ENCODE peak calls at places on chromosomes 4 and X, in ten cellular contexts. J, P, U, X, W, I, V, N, F and Z are unnamed samples.

GRCh38 chr4:139367421-139368090 is 65.3 kb upstream of the NDUFC1 start:
- DNase-seq in J (no peak), P (peak; percentile 77), U (no peak), X (no peak), W (no peak), I (no peak), V (no peak), N (no peak), F (no peak), Z (no peak)

GRCh38 chr4:57077550-57078311 is 32.5 kb downstream of the IGFBP7 start:
- DNase-seq in J (peak; percentile 70), P (peak; percentile 93), U (no peak), X (no peak), W (no peak), I (peak; percentile 84), V (no peak), N (no peak), F (no peak), Z (peak; percentile 24)

GRCh38 chr4:72505314-72505744 is 63.7 kb downstream of the ADAMTS3 start:
- DNase-seq in J (no peak), P (peak; percentile 39), U (no peak), X (no peak), W (peak; percentile 4), I (peak; percentile 76), V (peak; percentile 38), N (no peak), F (no peak), Z (peak; percentile 9)

GRCh38 chrX:151796576-151796975 is 62.0 kb downstream of the CNGA2 start:
- DNase-seq in J (peak; percentile 19), P (no peak), U (no peak), X (no peak), W (no peak), I (no peak), V (no peak), N (no peak), F (no peak), Z (no peak)

GRCh38 chrX:100928660-100929613 is at the start of gene XKRX:
- DNase-seq in J (no peak), P (peak; percentile 3), U (peak; percentile 44), X (peak; percentile 81), W (peak; percentile 4), I (peak; percentile 82), V (peak; percentile 18), N (peak; percentile 53), F (peak; percentile 79), Z (peak; percentile 79)

GRCh38 chr4:175927121-175927520 is 115.1 kb upstream of the GPM6A start:
- DNase-seq in J (no peak), P (peak; percentile 59), U (no peak), X (no peak), W (no peak), I (no peak), V (no peak), N (no peak), F (no peak), Z (no peak)

GRCh38 chr4:37908488-37909343 is 17.8 kb downstream of the TBC1D1 start:
- DNase-seq in J (no peak), P (peak; percentile 76), U (no peak), X (no peak), W (peak; percentile 25), I (no peak), V (no peak), N (no peak), F (no peak), Z (no peak)

GRCh38 chr4:168877779-168878491 is 132.1 kb downstream of the CBR4 start:
- DNase-seq in J (no peak), P (no peak), U (peak; percentile 75), X (no peak), W (peak; percentile 36), I (peak; percentile 77), V (peak; percentile 29), N (no peak), F (peak; percentile 54), Z (peak; percentile 73)

GRCh38 chr4:118356731-118357130 is 3.9 kb upstream of the PRSS12 start:
- DNase-seq in J (no peak), P (no peak), U (no peak), X (no peak), W (no peak), I (no peak), V (no peak), N (no peak), F (no peak), Z (no peak)

GRCh38 chrX:142043196-142043595 is 139.5 kb downstream of the MAGEC1 start:
- DNase-seq in J (no peak), P (no peak), U (no peak), X (no peak), W (no peak), I (no peak), V (no peak), N (no peak), F (no peak), Z (no peak)
- H3K4me3 ChIP-seq in J (no peak overlapping the region), P (no peak overlapping the region), U (no peak overlapping the region), X (no peak overlapping the region), W (no peak overlapping the region), I (no peak overlapping the region), V (no peak overlapping the region), N (no peak overlapping the region), F (no peak overlapping the region), Z (no peak overlapping the region)

GRCh38 chr4:68316193-68316969 is 33.5 kb downstream of the YTHDC1 start:
- DNase-seq in J (no peak), P (no peak), U (no peak), X (no peak), W (no peak), I (peak; percentile 18), V (no peak), N (no peak), F (no peak), Z (peak; percentile 1)
- H3K36me3 ChIP-seq in J (peaks cover 41% of the 10 kb centered on the region), P (peaks cover 55% of the 10 kb centered on the region), U (no peaks in the 10 kb centered on the region), X (no peaks in the 10 kb centered on the region), W (no peaks in the 10 kb centered on the region), I (peaks cover 48% of the 10 kb centered on the region), V (peaks cover 13% of the 10 kb centered on the region), N (peaks cover 88% of the 10 kb centered on the region), F (no peaks in the 10 kb centered on the region), Z (peaks cover 25% of the 10 kb centered on the region)

GRCh38 chr4:54276633-54277426 is 47.7 kb downstream of the PDGFRA start:
- DNase-seq in J (no peak), P (peak; percentile 67), U (no peak), X (no peak), W (no peak), I (peak; percentile 48), V (no peak), N (no peak), F (no peak), Z (peak; percentile 52)
- H3K4me3 ChIP-seq in J (peak overlapping the region; percentile 55), P (peak overlapping the region; percentile 22), U (no peak overlapping the region), X (no peak overlapping the region), W (no peak overlapping the region), I (peak overlapping the region; percentile 55), V (no peak overlapping the region), N (no peak overlapping the region), F (no peak overlapping the region), Z (peak overlapping the region; percentile 2)

DNA sequence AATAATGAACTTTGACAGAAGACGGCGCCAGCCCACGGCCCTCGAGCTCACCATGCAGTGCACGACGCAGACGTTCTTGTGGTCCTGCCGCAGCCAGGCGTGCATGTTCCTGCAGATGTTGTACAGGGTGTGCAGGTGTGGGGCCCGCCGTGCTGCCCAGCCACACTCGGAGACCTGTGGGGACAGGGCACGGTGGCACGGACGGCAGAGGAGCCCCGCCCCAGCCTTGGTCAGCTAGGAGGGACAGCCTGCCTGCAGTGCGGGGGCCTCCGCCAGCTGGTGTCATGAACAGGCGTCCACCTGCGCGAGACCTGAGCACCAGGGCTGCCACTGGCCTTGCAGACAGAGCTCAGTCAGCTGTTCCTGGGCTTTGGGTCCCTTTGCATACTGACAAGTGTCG is 49.5 kb downstream of the GAK start:
- DNase-seq in J (no peak), P (no peak), U (no peak), X (no peak), W (no peak), I (no peak), V (no peak), N (no peak), F (no peak), Z (no peak)
- H3K36me3 ChIP-seq in J (peaks cover 27% of the 10 kb centered on the region), P (peaks cover 16% of the 10 kb centered on the region), U (no peaks in the 10 kb centered on the region), X (no peaks in the 10 kb centered on the region), W (peaks cover 2% of the 10 kb centered on the region), I (no peaks in the 10 kb centered on the region), V (peaks cover 36% of the 10 kb centered on the region), N (peaks cover 100% of the 10 kb centered on the region), F (peaks cover 4% of the 10 kb centered on the region), Z (peaks cover 10% of the 10 kb centered on the region)